ENCODE peak calls at places on chromosome X, in four cellular contexts. Z, S, C and Y are unnamed samples.

GRCh38 chrX:133415276-133416105 is at the start of gene GPC4:
- DNase-seq in S (peak; percentile 15), Z (peak; percentile 29), C (no peak), Y (peak; percentile 36)

GRCh38 chrX:149909324-149910177 is 19.8 kb upstream of the HSFX4 start:
- DNase-seq in Z (no peak), S (no peak), C (no peak), Y (no peak)

GRCh38 chrX:99717716-99718115 is 692.4 kb downstream of the PCDH19 start:
- DNase-seq in Z (no peak), C (no peak), S (no peak), Y (no peak)

GRCh38 chrX:16061296-16061695 is 62.1 kb upstream of the GRPR start:
- DNase-seq in Z (no peak), S (no peak), C (no peak), Y (no peak)

GRCh38 chrX:15815779-15816452 is 25.6 kb downstream of the ZRSR2 start:
- DNase-seq in S (peak; percentile 44), C (no peak), Z (peak; percentile 33), Y (peak; percentile 59)

GRCh38 chrX:77426811-77427210 is 20.4 kb upstream of the FGF16 start:
- DNase-seq in Z (no peak), C (no peak), S (no peak), Y (no peak)

GRCh38 chrX:42143866-42144592 is 220.7 kb upstream of the CASK start:
- DNase-seq in C (no peak), Z (no peak), S (no peak), Y (no peak)

GRCh38 chrX:48090123-48090522 is 18.7 kb upstream of the ZNF630 start:
- DNase-seq in Z (peak; percentile 35), C (no peak), S (peak; percentile 9), Y (no peak)

GRCh38 chrX:11190745-11191510 is 79.8 kb downstream of the HCCS start:
- DNase-seq in S (no peak), Z (peak; percentile 41), C (no peak), Y (no peak)

GRCh38 chrX:17680732-17681413 is 56.4 kb upstream of the SCML1 start:
- DNase-seq in S (peak; percentile 27), C (no peak), Z (no peak), Y (no peak)

GRCh38 chrX:9598344-9598743 is 133.5 kb downstream of the TBL1X start:
- DNase-seq in Z (no peak), C (no peak), S (no peak), Y (no peak)

GRCh38 chrX:69210513-69211065 is 45.3 kb upstream of the PJA1 start:
- DNase-seq in S (no peak), C (no peak), Z (no peak), Y (no peak)

GRCh38 chrX:14010566-14010965 is 19.1 kb downstream of the GEMIN8 start:
- DNase-seq in S (no peak), Z (no peak), C (no peak), Y (no peak)

GRCh38 chrX:69155786-69156520 is 9.3 kb downstream of the PJA1 start:
- DNase-seq in S (no peak), Z (no peak), C (no peak), Y (no peak)

GRCh38 chrX:22043872-22044271 is 11.7 kb downstream of the PHEX start:
- DNase-seq in C (no peak), S (no peak), Z (no peak), Y (no peak)

GRCh38 chrX:71617742-71618141 is 569 bp downstream of the CXCR3 start:
- DNase-seq in Z (no peak), S (no peak), C (no peak), Y (no peak)

GRCh38 chrX:71095971-71096701 is 485 bp downstream of the FOXO4 start:
- DNase-seq in Z (peak; percentile 16), S (no peak), C (no peak), Y (no peak)

GRCh38 chrX:46961574-46962279 is 49.5 kb downstream of the JADE3 start:
- DNase-seq in S (no peak), C (no peak), Z (no peak), Y (no peak)

GRCh38 chrX:4932790-4933189 is 1219.3 kb upstream of the PRKX start:
- DNase-seq in C (no peak), Z (no peak), S (peak; percentile 4), Y (no peak)

GRCh38 chrX:12999422-12999821 is 24.5 kb downstream of the TMSB4X start:
- DNase-seq in Z (no peak), C (no peak), S (no peak), Y (no peak)

GRCh38 chrX:128106630-128107029 is 54.4 kb upstream of the ACTRT1 start:
- DNase-seq in S (peak; percentile 38), Z (peak; percentile 54), C (no peak), Y (peak; percentile 4)

GRCh38 chrX:49071877-49072711 is 1.7 kb downstream of the PRAF2 start:
- DNase-seq in S (no peak), Z (no peak), C (no peak), Y (no peak)

GRCh38 chrX:46758163-46758955 is 559 bp downstream of the SLC9A7 start:
- DNase-seq in C (no peak), S (peak; percentile 35), Z (peak; percentile 23), Y (peak; percentile 20)

GRCh38 chrX:65688403-65688881 is 21.0 kb downstream of the MSN start:
- DNase-seq in Z (no peak), C (no peak), S (no peak), Y (peak; percentile 57)

GRCh38 chrX:465418-465817 is 78.7 kb upstream of the PPP2R3B start:
- DNase-seq in Z (no peak), S (no peak), C (no peak), Y (no peak)

GRCh38 chrX:148552775-148553174 is 52.4 kb downstream of the AFF2 start:
- DNase-seq in Z (peak; percentile 23), S (peak; percentile 4), C (no peak), Y (peak; percentile 3)